ENCODE peak calls at places on chromosomes 3 and 15, in ten cellular contexts. Z, I, O, E, R, F, H, X, V and J are unnamed samples.

GRCh38 chr3:110343376-110343775 is 728.2 kb upstream of the NECTIN3 start:
- DNase-seq in X (peak), R (no peak), Z (no peak), O (no peak), E (no peak), H (peak), I (peak), F (no peak), V (no peak), J (no peak)

GRCh38 chr15:95503640-95504225 is 826.8 kb upstream of the NR2F2 start:
- DNase-seq in F (no peak), I (no peak), E (no peak), H (no peak), O (no peak), X (no peak), R (no peak), V (no peak), Z (no peak), J (peak)

GRCh38 chr3:47404420-47404819 is 23.6 kb downstream of the PTPN23 start:
- DNase-seq in I (no peak), O (no peak), F (no peak), X (no peak), R (no peak), V (no peak), Z (no peak), E (no peak), H (no peak), J (no peak)

GRCh38 chr3:122586098-122586497 is 8.6 kb downstream of the PARP15 start:
- DNase-seq in V (no peak), Z (no peak), H (no peak), I (no peak), E (no peak), F (no peak), X (no peak), O (no peak), R (no peak), J (no peak)

GRCh38 chr3:139342054-139342453 is 1.8 kb upstream of the MRPS22 start:
- DNase-seq in F (no peak), V (no peak), I (no peak), H (no peak), E (no peak), R (no peak), X (no peak), O (no peak), Z (no peak), J (no peak)

GRCh38 chr15:89367485-89368451 is 33.1 kb upstream of the POLG start:
- DNase-seq in X (peak), R (no peak), V (no peak), H (no peak), E (no peak), Z (no peak), I (peak), O (no peak), F (no peak), J (no peak)

GRCh38 chr3:97815149-97815917 is 6.5 kb upstream of the CRYBG3 start:
- DNase-seq in X (no peak), H (no peak), Z (no peak), F (no peak), E (no peak), I (no peak), V (no peak), R (no peak), O (no peak), J (peak)

GRCh38 chr15:58487041-58487723 is 55.4 kb downstream of the LIPC start:
- DNase-seq in Z (no peak), E (no peak), X (no peak), I (no peak), F (no peak), H (no peak), R (no peak), V (no peak), O (no peak), J (no peak)

GRCh38 chr3:153829596-153830170 is 291.5 kb upstream of the ARHGEF26 start:
- DNase-seq in Z (no peak), F (no peak), O (no peak), R (no peak), V (no peak), H (peak), I (peak), E (peak), X (no peak), J (no peak)

GRCh38 chr3:41682996-41683395 is 278.9 kb downstream of the ULK4 start:
- DNase-seq in I (peak), H (no peak), O (no peak), F (no peak), E (peak), V (no peak), X (no peak), Z (no peak), R (no peak), J (no peak)

GRCh38 chr3:177257625-177258024 is 60.3 kb upstream of the TBL1XR1 start:
- DNase-seq in O (no peak), E (no peak), X (no peak), I (no peak), Z (no peak), R (no peak), H (no peak), V (no peak), F (no peak), J (no peak)

GRCh38 chr15:37218351-37218916 is 118.1 kb upstream of the MEIS2 start:
- DNase-seq in Z (no peak), H (no peak), X (no peak), E (no peak), R (no peak), O (no peak), I (no peak), V (no peak), F (no peak), J (peak)

GRCh38 chr3:142210608-142211007 is 14.8 kb downstream of the GK5 start:
- DNase-seq in R (no peak), H (no peak), F (no peak), I (peak), E (peak), V (no peak), O (no peak), Z (no peak), X (no peak), J (no peak)

GRCh38 chr3:99500485-99500884 is 137.9 kb upstream of the COL8A1 start:
- DNase-seq in H (no peak), V (no peak), Z (no peak), O (no peak), R (no peak), F (no peak), I (no peak), X (no peak), E (no peak), J (no peak)

GRCh38 chr15:60369696-60370095 is 28.1 kb downstream of the ANXA2 start:
- DNase-seq in F (no peak), X (peak), H (no peak), I (no peak), V (no peak), R (no peak), Z (no peak), O (no peak), E (no peak), J (no peak)

GRCh38 chr3:76024640-76025039 is 239.3 kb upstream of the ZNF717 start:
- DNase-seq in O (no peak), V (no peak), Z (no peak), I (peak), F (no peak), R (no peak), E (peak), X (peak), H (no peak), J (peak)

GRCh38 chr3:50270841-50271240 is 1.9 kb downstream of the SEMA3B start:
- DNase-seq in X (no peak), I (no peak), V (no peak), Z (no peak), O (no peak), R (peak), E (no peak), F (no peak), H (no peak), J (no peak)

GRCh38 chr3:33461097-33461496 is 20.9 kb upstream of the UBP1 start:
- DNase-seq in O (no peak), Z (no peak), V (no peak), F (no peak), E (no peak), R (no peak), H (no peak), X (no peak), I (no peak), J (no peak)

GRCh38 chr3:32460031-32460749 is 42.5 kb downstream of the CMTM6 start:
- DNase-seq in O (no peak), X (no peak), E (no peak), V (no peak), H (peak), R (no peak), F (no peak), Z (no peak), I (no peak), J (peak)

GRCh38 chr3:38137615-38138346 is 680 bp upstream of the MYD88 start:
- DNase-seq in V (no peak), E (no peak), H (peak), O (no peak), F (no peak), R (no peak), X (no peak), I (no peak), Z (no peak), J (peak)

GRCh38 chr15:63503739-63504246 is 600 bp upstream of the USP3 start:
- DNase-seq in X (peak), R (peak), H (peak), V (peak), O (no peak), E (peak), I (peak), F (peak), Z (peak), J (peak)

GRCh38 chr3:104273046-104273649 is 1093.6 kb upstream of the ALCAM start:
- DNase-seq in H (peak), F (no peak), R (no peak), I (peak), V (no peak), Z (no peak), X (peak), O (no peak), E (peak), J (peak)

GRCh38 chr15:87597346-87598052 is 659.0 kb downstream of the NTRK3 start:
- DNase-seq in O (no peak), V (no peak), F (no peak), Z (no peak), H (no peak), I (no peak), E (no peak), R (no peak), X (no peak), J (no peak)

GRCh38 chr15:75309711-75310110 is 26.2 kb upstream of the COMMD4 start:
- DNase-seq in O (no peak), V (no peak), E (no peak), Z (no peak), I (peak), H (no peak), R (no peak), X (no peak), F (no peak), J (no peak)

GRCh38 chr3:129196601-129197000 is 12.9 kb upstream of the CNBP start:
- DNase-seq in X (no peak), R (no peak), O (no peak), Z (no peak), H (no peak), E (no peak), I (no peak), F (no peak), V (no peak), J (no peak)

GRCh38 chr3:160012108-160012507 is 23.5 kb downstream of the IL12A start:
- DNase-seq in H (no peak), Z (no peak), R (no peak), X (no peak), O (no peak), V (no peak), F (no peak), E (no peak), I (no peak), J (peak)

GRCh38 chr3:193313448-193313958 is 65.0 kb downstream of the ATP13A5 start:
- DNase-seq in I (no peak), O (no peak), E (no peak), H (no peak), X (no peak), F (no peak), Z (no peak), R (no peak), V (no peak), J (no peak)

GRCh38 chr15:85858586-85859375 is 64.1 kb upstream of the KLHL25 start:
- DNase-seq in O (peak), E (peak), F (peak), R (peak), I (peak), H (peak), Z (peak), V (peak), X (peak), J (peak)

GRCh38 chr3:102712896-102713295 is 278.1 kb downstream of the ZPLD1 start:
- DNase-seq in V (no peak), I (no peak), X (no peak), E (no peak), F (no peak), R (no peak), Z (no peak), H (no peak), O (no peak), J (no peak)

GRCh38 chr3:37291275-37291700 is 116.9 kb upstream of the LRRFIP2 start:
- DNase-seq in F (no peak), X (peak), V (no peak), O (no peak), I (peak), H (peak), R (no peak), Z (no peak), E (peak), J (no peak)

DNA sequence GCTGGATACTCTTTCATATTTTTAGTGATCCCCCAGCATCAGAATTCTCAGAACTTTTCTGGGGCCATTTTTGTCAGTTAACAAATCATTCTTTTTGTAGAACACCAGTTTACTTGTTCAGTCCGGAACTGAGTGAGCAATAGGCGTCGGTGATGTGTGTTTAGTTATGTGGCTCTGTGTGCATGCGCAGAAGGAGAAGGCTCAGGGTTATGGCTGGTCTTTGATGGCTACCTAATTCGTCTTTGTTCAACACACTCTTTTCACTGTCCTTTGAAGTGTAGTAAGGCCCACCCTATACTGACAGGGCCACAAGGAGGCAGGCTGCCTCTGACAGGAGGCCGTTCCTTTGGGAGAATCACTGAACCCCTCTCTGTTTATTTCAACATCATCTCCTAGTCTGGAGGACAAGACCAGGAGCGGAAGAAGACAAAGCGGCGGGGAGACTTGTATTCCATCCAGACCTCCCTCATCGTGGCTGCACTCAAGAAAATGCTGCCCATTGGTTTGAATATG is 158.2 kb upstream of the CHRM5 start:
- DNase-seq in E (peak), H (no peak), X (no peak), O (no peak), V (no peak), F (no peak), R (no peak), Z (no peak), I (no peak), J (no peak)
- TF ChIP-seq CTCF in E (peak), H (no peak), X (no peak), O (no peak), V (no peak), F (no peak), R (no peak), Z (no peak), I (no peak), J (no peak)

DNA sequence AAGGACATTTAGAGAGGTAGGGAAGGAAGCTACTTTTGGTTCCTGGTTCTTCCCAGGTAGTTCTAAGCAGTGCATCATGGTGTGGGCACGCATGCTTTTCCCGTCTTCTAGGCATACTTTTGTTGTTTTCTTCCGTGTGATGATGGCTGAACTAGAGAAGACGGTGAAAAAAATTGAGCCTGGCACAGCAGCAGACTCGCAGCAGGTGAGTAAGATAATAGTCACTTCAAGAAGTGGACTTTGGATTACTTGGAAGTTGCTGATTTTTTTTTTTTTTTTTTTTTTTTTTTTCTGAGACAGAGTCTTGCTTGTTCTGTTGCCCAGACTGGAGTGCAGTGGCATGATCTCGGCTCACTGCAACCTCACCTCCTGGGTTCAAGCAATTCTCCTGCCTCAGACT is 17.9 kb downstream of the FANCD2OS start:
- DNase-seq in O (no peak), I (no peak), R (no peak), V (no peak), Z (no peak), E (no peak), H (no peak), F (no peak), X (peak), J (no peak)
- H3K4me3 ChIP-seq in O (no peak), I (no peak), R (no peak), V (no peak), Z (no peak), E (no peak), H (no peak), F (no peak), X (no peak), J (no peak)

DNA sequence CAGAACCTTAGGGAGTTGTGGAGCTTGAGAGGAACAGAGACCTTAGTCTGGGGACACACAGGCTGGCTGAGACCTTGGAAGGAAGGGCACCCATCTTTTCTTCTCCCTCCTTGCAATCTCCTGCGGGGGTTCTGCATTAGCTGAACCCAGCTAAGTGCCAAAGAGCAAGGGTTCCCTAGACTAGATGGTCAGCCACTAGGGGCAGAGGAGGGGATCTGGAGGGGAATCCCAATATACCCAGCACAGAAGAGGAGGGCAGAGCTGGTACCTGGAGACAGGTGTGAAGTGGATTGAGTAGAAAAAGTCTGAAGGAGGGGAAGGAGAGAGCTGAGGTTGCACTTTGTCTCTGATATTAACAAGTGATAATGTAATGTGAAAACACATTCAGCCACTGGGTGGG is 212.8 kb downstream of the ADAMTS9 start:
- DNase-seq in R (no peak), V (no peak), E (no peak), F (no peak), X (no peak), Z (no peak), O (no peak), I (no peak), H (no peak), J (no peak)
- TF ChIP-seq CTCF in R (no peak), V (no peak), E (no peak), F (no peak), X (no peak), Z (no peak), O (no peak), I (no peak), H (no peak), J (no peak)

DNA sequence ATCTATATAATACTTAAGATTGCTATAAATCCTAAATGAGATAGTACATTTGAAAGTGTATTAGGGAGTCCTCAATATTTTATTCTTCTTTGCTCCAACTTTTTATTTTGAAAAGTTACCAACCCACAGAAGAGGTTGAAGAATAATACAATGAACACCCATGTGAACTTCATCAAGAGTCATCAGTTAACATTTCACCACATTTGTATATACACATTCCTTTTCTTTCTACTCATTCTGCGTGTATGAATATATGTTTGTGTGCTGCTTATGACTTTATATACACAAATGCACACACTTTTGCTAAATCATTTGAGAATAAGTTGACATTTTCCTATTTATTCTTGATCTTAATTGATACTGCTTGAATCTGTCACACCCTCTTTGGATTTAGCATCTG is 193.3 kb upstream of the CGNL1 start:
- DNase-seq in F (no peak), I (peak), O (no peak), H (no peak), X (no peak), V (no peak), Z (no peak), E (peak), R (no peak), J (no peak)
- H3K4me3 ChIP-seq in F (no peak), I (no peak), O (no peak), H (no peak), X (no peak), V (no peak), Z (no peak), E (no peak), R (no peak), J (no peak)

DNA sequence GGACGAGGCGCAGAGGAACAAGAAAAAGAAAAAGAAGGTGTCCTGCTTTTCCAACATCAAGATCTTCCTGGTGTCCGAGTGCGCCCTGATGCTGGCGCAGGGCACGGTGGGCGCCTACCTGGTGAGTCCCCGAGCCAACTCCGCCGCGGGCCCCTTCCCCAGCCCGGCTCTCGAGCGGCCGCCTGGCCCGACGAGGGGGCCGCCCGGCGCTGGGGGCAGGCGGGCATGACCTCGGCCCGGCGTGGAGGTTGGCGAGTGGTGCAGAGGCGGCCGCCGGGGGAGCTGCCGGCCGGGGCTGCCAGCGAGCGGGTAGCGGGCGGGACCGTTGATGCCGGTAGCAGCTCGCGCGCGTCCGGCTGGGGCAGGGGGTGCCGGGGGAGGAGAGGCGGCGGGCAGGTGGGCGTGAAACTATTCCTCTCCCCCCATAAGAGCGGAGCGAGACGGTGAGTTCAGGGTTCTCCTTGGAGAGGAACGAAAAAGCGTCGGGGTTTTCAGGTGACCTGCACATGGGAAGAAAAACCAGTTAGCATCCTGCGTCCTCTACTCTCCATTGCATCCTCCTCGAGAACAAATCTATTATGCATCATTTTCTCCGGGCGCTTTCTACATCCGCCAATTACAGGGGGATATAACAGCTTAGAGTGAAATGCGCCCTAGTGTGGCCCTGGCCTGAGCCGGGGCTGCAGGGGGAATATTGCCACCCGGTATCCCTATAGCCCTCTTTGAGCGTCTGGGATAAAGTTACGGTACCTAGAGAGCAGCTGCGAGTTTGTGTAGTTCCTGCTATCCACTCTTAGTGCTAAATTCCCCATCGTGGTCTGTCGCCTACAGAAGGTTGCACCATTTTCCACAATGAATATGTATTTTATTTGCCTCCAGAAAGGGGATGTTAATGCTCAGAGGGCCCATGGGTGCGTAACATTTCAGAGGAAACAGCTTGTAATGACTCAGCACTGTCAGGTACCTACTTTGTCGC is 748 bp downstream of the SLCO3A1 start:
- DNase-seq in R (peak), H (no peak), I (peak), V (peak), O (no peak), Z (peak), F (peak), E (peak), X (peak), J (no peak)
- TF ChIP-seq CTCF in R (no peak), H (no peak), I (no peak), V (peak), O (no peak), Z (no peak), F (peak), E (no peak), X (no peak), J (no peak)

GRCh38 chr3:25432191-25432720 is 4.2 kb downstream of the RARB start:
- DNase-seq in O (no peak), R (no peak), F (no peak), Z (no peak), I (no peak), E (no peak), X (no peak), V (no peak), H (peak), J (no peak)
- H3K4me3 ChIP-seq in O (no peak), R (no peak), F (peak), Z (peak), I (no peak), E (no peak), X (peak), V (peak), H (peak), J (no peak)